ENCODE peak calls at places on chromosome 20, in nine cellular contexts. C is psoas muscle, S is GM13977, R is nephron progenitor cell, W is lower lobe of right lung, H is fibroblast of lung, Q is H1, U is AG04450, O is colonic mucosa. D is an unnamed sample.

GRCh38 chr20:17845701-17846475 is 122.7 kb downstream of the SNX5 start:
- DNase-seq in C (no peak), S (no peak), R (no peak), W (no peak), H (peak; percentile 25), Q (no peak), U (no peak), O (peak; percentile 69), D (peak; percentile 23)

GRCh38 chr20:17655865-17656489 is 26.1 kb downstream of the RRBP1 start:
- DNase-seq in C (no peak), S (no peak), R (no peak), W (no peak), H (no peak), Q (no peak), U (no peak), O (no peak), D (no peak)

GRCh38 chr20:25296094-25297093 is 48.5 kb downstream of the PYGB start:
- DNase-seq in C (no peak), S (peak; percentile 68), R (no peak), W (no peak), H (peak; percentile 49), Q (no peak), U (no peak), O (no peak), D (no peak)

GRCh38 chr20:21398505-21399057 is 1.3 kb upstream of the NKX2-4 start:
- DNase-seq in C (no peak), S (no peak), R (no peak), W (no peak), H (no peak), Q (no peak), U (no peak), O (no peak), D (no peak)

GRCh38 chr20:18972251-18972876 is 158.8 kb downstream of the SCP2D1 start:
- DNase-seq in C (peak; percentile 50), S (no peak), R (no peak), W (no peak), H (no peak), Q (no peak), U (no peak), O (no peak), D (no peak)

GRCh38 chr20:47993035-47993755 is 207.9 kb upstream of the SULF2 start:
- DNase-seq in C (no peak), S (no peak), R (no peak), W (no peak), H (no peak), Q (no peak), U (no peak), O (peak; percentile 43), D (no peak)

GRCh38 chr20:45919951-45920794 is 8.2 kb upstream of the PLTP start:
- DNase-seq in C (no peak), S (no peak), R (no peak), W (no peak), H (peak; percentile 94), Q (no peak), U (no peak), O (no peak), D (no peak)

GRCh38 chr20:916125-916799 is at the start of gene ANGPT4:
- DNase-seq in C (no peak), S (no peak), R (peak; percentile 21), W (no peak), H (no peak), Q (no peak), U (no peak), O (no peak), D (no peak)

GRCh38 chr20:2919518-2920245 is 46.4 kb downstream of the PTPRA start:
- DNase-seq in C (no peak), S (no peak), R (no peak), W (no peak), H (no peak), Q (no peak), U (no peak), O (peak; percentile 56), D (no peak)

GRCh38 chr20:23782366-23782983 is 31.7 kb upstream of the CST1 start:
- DNase-seq in C (no peak), S (peak; percentile 14), R (peak; percentile 29), W (no peak), H (peak; percentile 5), Q (peak; percentile 83), U (no peak), O (no peak), D (no peak)
- TF ChIP-seq CTCF in C (peak; percentile 40), S (peak; percentile 71), R (peak; percentile 65), W (peak; percentile 55), H (peak; percentile 38), Q (peak; percentile 75), U (peak; percentile 46), O (peak; percentile 30), D (peak; percentile 22)

GRCh38 chr20:15842872-15843271 is 730.4 kb downstream of the KIF16B start:
- DNase-seq in C (no peak), S (no peak), R (no peak), W (no peak), H (no peak), Q (no peak), U (no peak), O (no peak), D (no peak)
- TF ChIP-seq CTCF in C (no peak), S (peak; percentile 30), R (no peak), W (no peak), H (no peak), Q (peak; percentile 0), U (no peak), O (no peak), D (no peak)

DNA sequence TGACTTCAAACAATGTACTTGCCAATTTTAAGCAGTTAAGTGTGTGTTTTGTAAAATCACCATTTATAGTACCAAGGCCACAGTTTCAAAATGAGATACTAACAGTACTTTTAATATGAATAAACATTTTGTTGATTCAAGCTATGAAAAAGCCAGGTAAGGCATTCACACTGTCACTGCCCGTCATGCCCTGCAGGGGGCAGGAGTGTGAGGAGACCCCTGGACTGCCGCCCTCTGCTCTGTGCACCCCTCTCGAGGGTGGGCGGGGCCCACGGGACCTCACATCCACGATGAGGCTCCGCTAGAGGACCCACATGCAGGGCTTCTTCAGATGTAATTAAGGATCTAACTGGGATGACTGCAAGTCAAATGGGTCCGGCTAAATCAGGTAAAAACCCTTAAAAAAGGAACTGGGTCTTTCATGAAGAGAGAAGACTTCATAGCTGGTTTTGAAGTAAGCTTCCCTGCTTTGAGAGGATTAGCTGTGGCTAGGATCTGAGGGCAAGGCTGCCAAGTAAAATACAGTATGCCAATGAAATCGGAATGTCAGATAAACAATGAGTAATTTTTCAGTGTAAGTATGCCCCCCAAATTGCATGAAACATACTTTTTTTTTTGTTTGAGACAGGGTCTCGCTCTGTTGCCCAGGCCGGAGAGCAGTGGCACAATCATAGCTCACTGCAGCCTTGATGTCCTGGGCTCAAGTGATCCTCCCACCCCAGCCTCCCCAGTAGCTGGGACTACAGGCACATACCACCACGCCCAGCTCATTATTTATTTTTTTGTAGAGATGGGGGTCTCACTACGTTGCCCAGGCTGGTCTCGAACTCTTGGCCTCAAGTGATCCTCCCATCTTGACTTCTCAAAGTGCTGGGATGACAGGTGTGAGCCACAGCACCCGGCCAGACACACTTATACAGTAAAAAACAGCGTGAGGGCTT is 18.7 kb downstream of the DIDO1 start:
- DNase-seq in C (no peak), S (no peak), R (peak; percentile 44), W (peak; percentile 41), H (no peak), Q (no peak), U (no peak), O (no peak), D (no peak)
- TF ChIP-seq CTCF in C (peak; percentile 31), S (peak; percentile 57), R (peak; percentile 60), W (peak; percentile 45), H (peak; percentile 6), Q (peak; percentile 81), U (peak; percentile 43), O (peak; percentile 24), D (peak; percentile 57)

GRCh38 chr20:58825450-58825849 is 25.3 kb downstream of the GNAS-AS1 start:
- DNase-seq in C (no peak), S (no peak), R (no peak), W (no peak), H (no peak), Q (no peak), U (no peak), O (no peak), D (no peak)

GRCh38 chr20:58828141-58828540 is 22.6 kb downstream of the GNAS-AS1 start:
- DNase-seq in C (no peak), S (no peak), R (no peak), W (no peak), H (no peak), Q (no peak), U (no peak), O (no peak), D (no peak)

GRCh38 chr20:58826271-58826670 is 24.4 kb downstream of the GNAS-AS1 start:
- DNase-seq in C (no peak), S (no peak), R (no peak), W (no peak), H (no peak), Q (no peak), U (no peak), O (no peak), D (no peak)

GRCh38 chr20:58832442-58832841 is 18.3 kb downstream of the GNAS-AS1 start:
- DNase-seq in C (no peak), S (no peak), R (no peak), W (no peak), H (peak; percentile 19), Q (no peak), U (no peak), O (no peak), D (no peak)

GRCh38 chr20:58829531-58829941 is 21.2 kb downstream of the GNAS-AS1 start:
- DNase-seq in C (no peak), S (no peak), R (no peak), W (no peak), H (no peak), Q (no peak), U (no peak), O (no peak), D (no peak)
- TF ChIP-seq CTCF in C (no peak), S (no peak), R (no peak), W (no peak), H (no peak), Q (no peak), U (peak; percentile 12), O (no peak), D (no peak)

GRCh38 chr20:56513096-56513806 is 11.3 kb upstream of the FAM209A start:
- DNase-seq in C (no peak), S (no peak), R (peak; percentile 20), W (no peak), H (no peak), Q (no peak), U (no peak), O (no peak), D (no peak)
- TF ChIP-seq CTCF in C (no peak), S (no peak), R (no peak), W (no peak), H (no peak), Q (no peak), U (no peak), O (no peak), D (no peak)

GRCh38 chr20:12838261-12838866 is 170.4 kb upstream of the SPTLC3 start:
- DNase-seq in C (no peak), S (no peak), R (no peak), W (no peak), H (no peak), Q (peak; percentile 63), U (no peak), O (no peak), D (no peak)
- TF ChIP-seq CTCF in C (no peak), S (peak; percentile 50), R (no peak), W (peak; percentile 21), H (no peak), Q (peak; percentile 73), U (peak; percentile 6), O (no peak), D (no peak)

D was measured in natural killer cell.